ENCODE peak calls at places on chromosomes 11 and 22, in five cellular contexts. One of them, this sample, is unnamed.
A peak's percentile ranks its signal among the peaks of the same experiment; 100 is the strongest.

GRCh38 chr22:46196268-46196667 is 45.9 kb downstream of the PPARA start:
- DNase-seq in K562: no peak
- DNase-seq in H1: no peak
- DNase-seq in HepG2: no peak
- DNase-seq in A549: no peak
- DNase-seq in this sample: no peak

GRCh38 chr22:47395481-47395880 is 633.0 kb downstream of the TBC1D22A start:
- DNase-seq in A549: peak; percentile 25
- DNase-seq in HepG2: no peak
- DNase-seq in H1: no peak
- DNase-seq in K562: no peak
- DNase-seq in this sample: no peak

GRCh38 chr11:78050964-78051831 is 12.5 kb upstream of the THRSP start:
- DNase-seq in HepG2: peak; percentile 65
- DNase-seq in A549: no peak
- DNase-seq in H1: no peak
- DNase-seq in K562: peak; percentile 84
- DNase-seq in this sample: no peak

GRCh38 chr22:46292727-46293126 is 3.9 kb upstream of the GTSE1 start:
- DNase-seq in H1: no peak
- DNase-seq in K562: no peak
- DNase-seq in HepG2: no peak
- DNase-seq in A549: no peak
- DNase-seq in this sample: no peak

GRCh38 chr11:8261921-8262551 is 1.6 kb downstream of the LMO1 start:
- DNase-seq in K562: no peak
- DNase-seq in H1: no peak
- DNase-seq in HepG2: no peak
- DNase-seq in A549: no peak
- DNase-seq in this sample: no peak

GRCh38 chr11:111665779-111666178 is 63.5 kb downstream of the SIK2 start:
- DNase-seq in A549: peak; percentile 2
- DNase-seq in H1: no peak
- DNase-seq in K562: peak; percentile 12
- DNase-seq in HepG2: peak; percentile 44
- DNase-seq in this sample: no peak

GRCh38 chr11:59240322-59240721 is 27.6 kb upstream of the MPEG1 start:
- DNase-seq in A549: no peak
- DNase-seq in H1: no peak
- DNase-seq in K562: no peak
- DNase-seq in HepG2: no peak
- DNase-seq in this sample: no peak

GRCh38 chr22:23503736-23504440 is 76.2 kb downstream of the IGLL1 start:
- DNase-seq in H1: no peak
- DNase-seq in A549: no peak
- DNase-seq in HepG2: no peak
- DNase-seq in K562: no peak
- DNase-seq in this sample: no peak

GRCh38 chr22:40635940-40636379 is 559 bp downstream of the MRTFA start:
- DNase-seq in H1: no peak
- DNase-seq in A549: no peak
- DNase-seq in HepG2: no peak
- DNase-seq in K562: no peak
- DNase-seq in this sample: no peak

GRCh38 chr11:126212089-126212660 is 593 bp downstream of the FAM118B start:
- DNase-seq in K562: peak; percentile 40
- DNase-seq in A549: no peak
- DNase-seq in HepG2: no peak
- DNase-seq in H1: no peak
- DNase-seq in this sample: no peak

GRCh38 chr11:1832181-1832988 is 2.4 kb upstream of the SYT8 start:
- DNase-seq in H1: no peak
- DNase-seq in K562: peak; percentile 85
- DNase-seq in HepG2: no peak
- DNase-seq in A549: peak; percentile 69
- DNase-seq in this sample: no peak

GRCh38 chr11:45232341-45233080 is 53.6 kb downstream of the SYT13 start:
- DNase-seq in A549: no peak
- DNase-seq in K562: no peak
- DNase-seq in HepG2: no peak
- DNase-seq in H1: no peak
- DNase-seq in this sample: no peak

GRCh38 chr22:20247010-20247505 is 21.1 kb downstream of the RTN4R start:
- DNase-seq in K562: peak; percentile 92
- DNase-seq in H1: no peak
- DNase-seq in A549: no peak
- DNase-seq in HepG2: no peak
- DNase-seq in this sample: peak; percentile 43

GRCh38 chr11:19713221-19714092 is 820 bp downstream of the NAV2 start:
- DNase-seq in A549: no peak
- DNase-seq in K562: no peak
- DNase-seq in HepG2: no peak
- DNase-seq in H1: no peak
- DNase-seq in this sample: no peak

GRCh38 chr22:19876314-19876940 is 21.8 kb upstream of the GNB1L start:
- DNase-seq in HepG2: no peak
- DNase-seq in H1: no peak
- DNase-seq in K562: no peak
- DNase-seq in A549: no peak
- DNase-seq in this sample: no peak

GRCh38 chr22:46738961-46739870 is 1.2 kb upstream of the CERK start:
- DNase-seq in K562: no peak
- DNase-seq in HepG2: peak; percentile 75
- DNase-seq in H1: no peak
- DNase-seq in A549: peak; percentile 88
- DNase-seq in this sample: no peak

GRCh38 chr11:67288452-67289225 is 464 bp upstream of the ANKRD13D start:
- DNase-seq in HepG2: peak; percentile 85
- DNase-seq in K562: peak; percentile 94
- DNase-seq in H1: no peak
- DNase-seq in A549: peak; percentile 83
- DNase-seq in this sample: peak; percentile 61

GRCh38 chr11:34650528-34650927 is 29.6 kb downstream of the EHF start:
- DNase-seq in K562: no peak
- DNase-seq in A549: no peak
- DNase-seq in H1: no peak
- DNase-seq in HepG2: no peak
- DNase-seq in this sample: peak; percentile 91

GRCh38 chr22:25166266-25167056 is 33.2 kb upstream of the CRYBB3 start:
- DNase-seq in A549: no peak
- DNase-seq in K562: no peak
- DNase-seq in H1: no peak
- DNase-seq in HepG2: no peak
- DNase-seq in this sample: no peak

GRCh38 chr11:64357904-64358535 is 942 bp upstream of the RPS6KA4 start:
- DNase-seq in K562: peak; percentile 64
- DNase-seq in H1: no peak
- DNase-seq in HepG2: peak; percentile 20
- DNase-seq in A549: peak; percentile 58
- DNase-seq in this sample: no peak

GRCh38 chr22:50009765-50010675 is 2.5 kb downstream of the IL17REL start:
- DNase-seq in H1: no peak
- DNase-seq in K562: no peak
- DNase-seq in HepG2: no peak
- DNase-seq in A549: no peak
- DNase-seq in this sample: no peak

GRCh38 chr11:17414317-17414737 is 25.9 kb upstream of the KCNJ11 start:
- DNase-seq in K562: no peak
- DNase-seq in HepG2: no peak
- DNase-seq in A549: no peak
- DNase-seq in H1: no peak
- DNase-seq in this sample: no peak

GRCh38 chr22:37021710-37022482 is 2.4 kb downstream of the MPST start:
- DNase-seq in HepG2: no peak
- DNase-seq in H1: no peak
- DNase-seq in A549: no peak
- DNase-seq in K562: peak; percentile 59
- DNase-seq in this sample: no peak

GRCh38 chr11:22624742-22625447 is 728 bp downstream of the FANCF start:
- DNase-seq in H1: peak; percentile 71
- DNase-seq in HepG2: peak; percentile 72
- DNase-seq in A549: peak; percentile 34
- DNase-seq in K562: peak; percentile 30
- DNase-seq in this sample: peak; percentile 28
- TF ChIP-seq KDM1A in H1: no peak
- TF ChIP-seq KDM1A in HepG2: peak; percentile 18
- TF ChIP-seq KDM1A in A549: no peak
- TF ChIP-seq KDM1A in K562: peak; percentile 5
- TF ChIP-seq KDM1A in this sample: no peak

GRCh38 chr11:119172513-119172912 is 4.0 kb downstream of the NLRX1 start:
- DNase-seq in K562: peak; percentile 84
- DNase-seq in HepG2: no peak
- DNase-seq in A549: no peak
- DNase-seq in H1: no peak
- DNase-seq in this sample: no peak
- TF ChIP-seq KDM1A in K562: no peak
- TF ChIP-seq KDM1A in HepG2: no peak
- TF ChIP-seq KDM1A in A549: no peak
- TF ChIP-seq KDM1A in H1: no peak
- TF ChIP-seq KDM1A in this sample: no peak

GRCh38 chr11:73931039-73931645 is 19.7 kb upstream of the DNAJB13 start:
- DNase-seq in K562: peak; percentile 62
- DNase-seq in H1: peak; percentile 53
- DNase-seq in A549: peak; percentile 49
- DNase-seq in HepG2: peak; percentile 50
- DNase-seq in this sample: no peak
- TF ChIP-seq KDM1A in K562: no peak
- TF ChIP-seq KDM1A in H1: no peak
- TF ChIP-seq KDM1A in A549: no peak
- TF ChIP-seq KDM1A in HepG2: no peak
- TF ChIP-seq KDM1A in this sample: no peak

GRCh38 chr11:61133956-61134662 is 27.1 kb downstream of the VPS37C start:
- DNase-seq in K562: no peak
- DNase-seq in A549: no peak
- DNase-seq in HepG2: no peak
- DNase-seq in H1: no peak
- DNase-seq in this sample: no peak
- TF ChIP-seq KDM1A in K562: no peak
- TF ChIP-seq KDM1A in A549: no peak
- TF ChIP-seq KDM1A in HepG2: no peak
- TF ChIP-seq KDM1A in H1: no peak
- TF ChIP-seq KDM1A in this sample: no peak

DNA sequence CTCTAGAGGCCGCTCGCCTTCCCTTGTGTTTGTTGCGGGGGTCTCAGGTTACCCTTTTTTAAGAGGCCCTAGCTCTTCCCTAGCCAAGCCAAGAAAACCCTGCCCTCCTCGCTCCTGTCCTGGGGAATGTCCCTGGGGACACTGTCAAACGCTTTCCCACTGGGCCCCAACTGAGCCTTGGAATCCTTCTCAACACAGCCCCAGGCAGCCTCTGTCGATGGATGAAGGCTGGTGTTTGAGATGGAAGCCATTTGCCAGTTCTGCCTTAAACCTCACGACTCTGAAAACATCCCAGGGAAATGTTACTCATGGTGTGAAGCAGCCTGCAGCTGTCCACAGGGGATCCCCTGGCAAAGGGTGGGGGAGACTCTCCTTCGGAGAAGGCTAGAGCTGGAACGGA is 72.7 kb downstream of the RTL6 start:
- DNase-seq in HepG2: no peak
- DNase-seq in H1: no peak
- DNase-seq in A549: no peak
- DNase-seq in K562: no peak
- DNase-seq in this sample: no peak
- TF ChIP-seq KDM1A in HepG2: no peak
- TF ChIP-seq KDM1A in H1: no peak
- TF ChIP-seq KDM1A in A549: no peak
- TF ChIP-seq KDM1A in K562: no peak
- TF ChIP-seq KDM1A in this sample: no peak

DNA sequence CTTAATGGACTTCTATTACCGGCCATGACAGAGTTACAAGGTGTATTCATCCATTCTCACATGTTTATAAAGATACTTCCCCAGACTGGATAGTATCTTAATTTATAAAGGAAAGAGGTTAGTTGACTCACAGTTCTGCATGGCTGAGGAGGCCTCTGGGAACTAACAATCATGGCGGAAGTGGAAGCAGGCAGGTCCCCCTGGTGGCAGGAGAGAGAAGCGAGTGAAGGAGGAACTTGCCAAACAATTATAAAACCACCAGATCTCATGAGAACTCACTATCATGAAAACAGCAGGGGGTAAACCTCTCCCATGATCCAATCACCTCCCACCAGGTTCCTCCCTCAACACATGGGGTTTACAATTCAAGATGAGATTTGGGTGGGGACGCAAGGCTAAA is 170.0 kb upstream of the PDGFD start:
- DNase-seq in HepG2: peak; percentile 7
- DNase-seq in H1: no peak
- DNase-seq in A549: no peak
- DNase-seq in K562: no peak
- DNase-seq in this sample: no peak
- TF ChIP-seq KDM1A in HepG2: no peak
- TF ChIP-seq KDM1A in H1: no peak
- TF ChIP-seq KDM1A in A549: no peak
- TF ChIP-seq KDM1A in K562: no peak
- TF ChIP-seq KDM1A in this sample: no peak